ENCODE peak calls at places on chromosomes 2 and 18, in five cellular contexts. One of them, this sample, is unnamed.

GRCh38 chr2:186256540-186256939 is 229.5 kb upstream of the ZC3H15 start:
- DNase-seq in GM12878: peak; percentile 7
- DNase-seq in HepG2: peak; percentile 57
- DNase-seq in A549: peak; percentile 10
- DNase-seq in endothelial cell of umbilical vein: peak; percentile 64
- DNase-seq in this sample: peak; percentile 49

GRCh38 chr18:58557013-58557435 is 71.9 kb downstream of the ALPK2 start:
- DNase-seq in GM12878: peak; percentile 87
- DNase-seq in HepG2: no peak
- DNase-seq in endothelial cell of umbilical vein: no peak
- DNase-seq in A549: no peak
- DNase-seq in this sample: no peak

GRCh38 chr2:109422071-109422757 is 191.6 kb downstream of the SEPTIN10 start:
- DNase-seq in endothelial cell of umbilical vein: no peak
- DNase-seq in A549: no peak
- DNase-seq in GM12878: no peak
- DNase-seq in HepG2: no peak
- DNase-seq in this sample: no peak

GRCh38 chr2:18209934-18210639 is 331.6 kb downstream of the KCNS3 start:
- DNase-seq in GM12878: no peak
- DNase-seq in A549: peak; percentile 18
- DNase-seq in HepG2: no peak
- DNase-seq in endothelial cell of umbilical vein: peak; percentile 80
- DNase-seq in this sample: no peak

GRCh38 chr2:191048073-191048472 is 34.1 kb upstream of the STAT1 start:
- DNase-seq in A549: no peak
- DNase-seq in HepG2: no peak
- DNase-seq in GM12878: no peak
- DNase-seq in endothelial cell of umbilical vein: no peak
- DNase-seq in this sample: no peak

GRCh38 chr2:186068154-186068826 is 329.7 kb downstream of the FSIP2 start:
- DNase-seq in GM12878: no peak
- DNase-seq in endothelial cell of umbilical vein: no peak
- DNase-seq in A549: no peak
- DNase-seq in HepG2: peak; percentile 39
- DNase-seq in this sample: peak; percentile 29

GRCh38 chr2:215775106-215775505 is 238.2 kb downstream of the MREG start:
- DNase-seq in endothelial cell of umbilical vein: no peak
- DNase-seq in HepG2: no peak
- DNase-seq in A549: no peak
- DNase-seq in GM12878: no peak
- DNase-seq in this sample: no peak

GRCh38 chr18:6854811-6855210 is 125.3 kb downstream of the ARHGAP28 start:
- DNase-seq in HepG2: no peak
- DNase-seq in A549: no peak
- DNase-seq in GM12878: no peak
- DNase-seq in endothelial cell of umbilical vein: no peak
- DNase-seq in this sample: no peak

GRCh38 chr2:157897106-157897971 is 21.2 kb upstream of the ACVR1 start:
- DNase-seq in endothelial cell of umbilical vein: no peak
- DNase-seq in GM12878: no peak
- DNase-seq in A549: no peak
- DNase-seq in HepG2: no peak
- DNase-seq in this sample: no peak

GRCh38 chr2:227301523-227301922 is 23.5 kb upstream of the MFF start:
- DNase-seq in A549: no peak
- DNase-seq in GM12878: no peak
- DNase-seq in endothelial cell of umbilical vein: no peak
- DNase-seq in HepG2: no peak
- DNase-seq in this sample: no peak

GRCh38 chr2:111661286-111661940 is 222.6 kb downstream of the ANAPC1 start:
- DNase-seq in A549: no peak
- DNase-seq in HepG2: no peak
- DNase-seq in GM12878: no peak
- DNase-seq in endothelial cell of umbilical vein: no peak
- DNase-seq in this sample: no peak

GRCh38 chr2:61210332-61210981 is 48.5 kb downstream of the C2orf74 start:
- DNase-seq in A549: peak; percentile 25
- DNase-seq in GM12878: no peak
- DNase-seq in endothelial cell of umbilical vein: no peak
- DNase-seq in HepG2: peak; percentile 34
- DNase-seq in this sample: peak; percentile 40

GRCh38 chr2:219440388-219441256 is 6.0 kb downstream of the SPEG start:
- DNase-seq in A549: no peak
- DNase-seq in GM12878: no peak
- DNase-seq in HepG2: no peak
- DNase-seq in endothelial cell of umbilical vein: no peak
- DNase-seq in this sample: no peak

GRCh38 chr2:31513553-31513952 is 67.2 kb downstream of the SRD5A2 start:
- DNase-seq in endothelial cell of umbilical vein: no peak
- DNase-seq in HepG2: no peak
- DNase-seq in GM12878: no peak
- DNase-seq in A549: no peak
- DNase-seq in this sample: no peak

GRCh38 chr2:96710985-96711384 is 28.9 kb downstream of the LMAN2L start:
- DNase-seq in endothelial cell of umbilical vein: no peak
- DNase-seq in HepG2: no peak
- DNase-seq in A549: no peak
- DNase-seq in GM12878: no peak
- DNase-seq in this sample: no peak

GRCh38 chr2:212052412-212053159 is 486.0 kb downstream of the ERBB4 start:
- DNase-seq in HepG2: no peak
- DNase-seq in endothelial cell of umbilical vein: peak; percentile 78
- DNase-seq in A549: no peak
- DNase-seq in GM12878: no peak
- DNase-seq in this sample: peak; percentile 71

GRCh38 chr2:106147159-106147558 is 46.9 kb downstream of the UXS1 start:
- DNase-seq in HepG2: peak; percentile 44
- DNase-seq in endothelial cell of umbilical vein: peak; percentile 51
- DNase-seq in A549: no peak
- DNase-seq in GM12878: no peak
- DNase-seq in this sample: no peak

GRCh38 chr2:218317232-218317630 is 24.9 kb upstream of the TMBIM1 start:
- DNase-seq in endothelial cell of umbilical vein: no peak
- DNase-seq in HepG2: peak; percentile 53
- DNase-seq in GM12878: no peak
- DNase-seq in A549: no peak
- DNase-seq in this sample: no peak

GRCh38 chr18:58578321-58578720 is 50.6 kb downstream of the ALPK2 start:
- DNase-seq in HepG2: no peak
- DNase-seq in A549: no peak
- DNase-seq in endothelial cell of umbilical vein: no peak
- DNase-seq in GM12878: no peak
- DNase-seq in this sample: no peak

GRCh38 chr2:98455494-98455976 is 10.9 kb downstream of the INPP4A start:
- DNase-seq in endothelial cell of umbilical vein: no peak
- DNase-seq in A549: no peak
- DNase-seq in HepG2: no peak
- DNase-seq in GM12878: peak; percentile 68
- DNase-seq in this sample: peak; percentile 66

GRCh38 chr2:104412384-104412783 is 441.5 kb upstream of the POU3F3 start:
- DNase-seq in HepG2: peak; percentile 20
- DNase-seq in endothelial cell of umbilical vein: no peak
- DNase-seq in GM12878: no peak
- DNase-seq in A549: peak; percentile 7
- DNase-seq in this sample: peak; percentile 49

GRCh38 chr2:60884795-60885194 is 3.4 kb downstream of the REL start:
- DNase-seq in GM12878: no peak
- DNase-seq in endothelial cell of umbilical vein: peak; percentile 77
- DNase-seq in HepG2: no peak
- DNase-seq in A549: no peak
- DNase-seq in this sample: no peak

GRCh38 chr2:28435796-28436425 is 43.3 kb downstream of the FOSL2 start:
- DNase-seq in endothelial cell of umbilical vein: no peak
- DNase-seq in HepG2: no peak
- DNase-seq in GM12878: no peak
- DNase-seq in A549: peak; percentile 35
- DNase-seq in this sample: no peak

DNA sequence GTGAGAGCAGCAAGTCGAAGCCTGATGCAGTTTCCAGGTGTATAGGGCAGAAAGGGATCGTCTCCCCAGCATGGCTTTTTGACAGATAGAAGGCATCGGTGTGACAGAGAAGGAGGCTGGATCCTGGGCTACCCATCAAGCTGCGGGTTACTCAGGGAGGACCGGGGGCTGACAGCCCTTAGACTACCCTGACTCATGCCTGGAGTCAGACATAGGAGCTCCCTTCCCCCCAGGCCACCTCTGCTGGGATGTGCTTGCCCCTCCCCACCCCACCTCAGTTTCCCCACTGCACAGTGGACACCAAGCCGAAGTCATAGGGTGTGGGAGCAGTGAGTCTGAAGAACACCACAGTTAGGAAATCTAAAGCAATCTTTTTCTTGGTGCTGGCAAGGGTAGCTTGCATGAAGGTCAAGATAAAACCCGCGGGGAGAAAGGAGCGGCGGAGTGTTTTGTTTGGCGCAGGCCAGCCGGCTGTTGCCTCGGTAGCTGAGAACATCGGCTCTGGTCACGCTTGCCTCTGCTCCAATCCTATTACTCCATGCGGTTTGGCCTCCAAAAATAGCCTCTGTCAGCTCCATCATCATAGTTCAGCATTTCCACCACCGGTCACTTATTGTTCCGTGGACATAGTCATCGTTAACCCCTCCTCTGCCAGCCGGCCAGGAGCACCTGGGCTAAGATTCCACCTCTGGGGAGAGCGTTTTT is 169.2 kb upstream of the GLI2 start:
- DNase-seq in endothelial cell of umbilical vein: peak; percentile 54
- DNase-seq in GM12878: no peak
- DNase-seq in A549: no peak
- DNase-seq in HepG2: no peak
- DNase-seq in this sample: no peak
- TF ChIP-seq MYC in endothelial cell of umbilical vein: no peak
- TF ChIP-seq MYC in GM12878: no peak
- TF ChIP-seq MYC in A549: no peak
- TF ChIP-seq MYC in HepG2: no peak
- TF ChIP-seq MYC in this sample: no peak

DNA sequence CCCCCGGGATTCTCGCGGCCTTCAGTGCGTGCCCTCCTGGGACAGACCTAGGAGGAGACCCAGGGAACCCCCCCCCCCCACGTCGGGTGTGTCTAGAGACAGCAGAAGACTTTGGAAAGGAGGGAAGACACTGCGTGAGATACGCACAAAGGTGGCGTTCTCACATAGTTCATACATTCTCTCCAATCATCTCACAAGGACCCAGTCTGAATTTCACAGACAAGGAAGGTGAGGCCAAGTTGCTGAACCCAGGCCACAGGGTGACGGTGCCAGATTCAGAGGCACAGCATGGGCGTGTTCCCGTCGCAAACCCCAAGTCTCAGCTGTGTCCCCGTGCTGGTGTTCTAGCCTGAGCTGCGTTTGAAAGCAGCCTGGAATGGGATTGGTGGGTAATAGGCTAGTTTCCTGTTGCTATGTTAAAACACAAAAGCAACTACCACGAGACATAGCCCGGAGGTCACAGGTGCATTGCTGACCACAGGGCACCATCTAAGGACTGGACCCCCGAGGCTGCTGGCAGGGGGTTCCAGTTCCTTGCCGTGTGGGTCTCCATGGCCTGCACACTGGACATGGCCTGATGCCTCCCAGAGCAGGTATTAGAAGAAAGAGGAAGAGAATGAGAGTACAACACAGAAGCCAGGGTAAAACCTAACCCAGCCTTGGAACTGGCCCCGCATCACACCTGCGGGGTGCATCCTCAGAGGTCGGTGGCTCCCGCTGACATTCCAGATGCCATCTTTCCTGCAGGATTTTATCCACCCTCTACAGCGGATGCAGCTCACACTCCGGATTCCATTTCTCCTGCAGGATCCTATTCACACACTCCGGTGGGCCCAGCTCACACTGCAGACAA is 1.1 kb upstream of the PXDN start:
- DNase-seq in HepG2: no peak
- DNase-seq in GM12878: no peak
- DNase-seq in A549: no peak
- DNase-seq in endothelial cell of umbilical vein: no peak
- DNase-seq in this sample: peak; percentile 29
- TF ChIP-seq CTCF in HepG2: no peak
- TF ChIP-seq CTCF in GM12878: no peak
- TF ChIP-seq CTCF in A549: no peak
- TF ChIP-seq CTCF in endothelial cell of umbilical vein: no peak
- TF ChIP-seq CTCF in this sample: no peak

GRCh38 chr2:240375024-240375645 is 60.3 kb upstream of the GPC1 start:
- DNase-seq in HepG2: no peak
- DNase-seq in endothelial cell of umbilical vein: no peak
- DNase-seq in GM12878: no peak
- DNase-seq in A549: no peak
- DNase-seq in this sample: no peak
- H3K4me3 ChIP-seq in HepG2: no peak overlapping the region
- H3K4me3 ChIP-seq in endothelial cell of umbilical vein: no peak overlapping the region
- H3K4me3 ChIP-seq in GM12878: no peak overlapping the region
- H3K4me3 ChIP-seq in A549: no peak overlapping the region
- H3K4me3 ChIP-seq in this sample: no peak overlapping the region

DNA sequence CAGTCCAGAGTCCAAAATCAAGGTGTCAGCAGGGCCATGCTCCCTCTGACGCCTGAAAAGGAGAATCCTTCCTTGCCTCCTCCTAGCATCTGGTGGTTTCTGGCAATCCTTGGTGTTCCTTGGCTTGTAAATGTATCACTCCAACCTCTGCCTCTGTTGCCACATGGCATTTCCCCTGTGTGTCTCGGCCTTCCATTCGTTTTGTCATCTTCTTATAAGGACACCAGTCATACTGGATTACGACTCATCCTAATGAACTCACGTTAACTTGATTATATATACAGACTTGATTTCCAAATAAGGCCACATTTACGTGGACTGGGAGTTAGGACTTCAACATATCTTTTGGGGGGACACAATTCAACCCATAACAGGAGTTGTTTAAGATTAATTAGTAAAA is 15.8 kb downstream of the PMAIP1 start:
- DNase-seq in HepG2: no peak
- DNase-seq in endothelial cell of umbilical vein: no peak
- DNase-seq in A549: no peak
- DNase-seq in GM12878: no peak
- DNase-seq in this sample: no peak
- TF ChIP-seq MYC in HepG2: no peak
- TF ChIP-seq MYC in endothelial cell of umbilical vein: no peak
- TF ChIP-seq MYC in A549: no peak
- TF ChIP-seq MYC in GM12878: no peak
- TF ChIP-seq MYC in this sample: no peak